ENCODE peak calls at places on chromosomes 2 and 18, in seven cellular contexts. C is A549, J is colonic mucosa, P is cardiac muscle cell, O is HFFc6, W is astrocyte of the spinal cord, A is epithelial cell of esophagus. S is an unnamed sample.

GRCh38 chr2:25331686-25332365 is 9.9 kb downstream of the DNMT3A start:
- DNase-seq in A (peak; percentile 40), W (no peak), O (no peak), J (no peak), P (no peak), C (no peak), S (no peak)

GRCh38 chr18:3960977-3961376 is 494.1 kb downstream of the DLGAP1 start:
- DNase-seq in A (no peak), C (no peak), P (no peak), W (no peak), J (no peak), O (no peak), S (no peak)

GRCh38 chr2:40434638-40435296 is 17.1 kb downstream of the SLC8A1 start:
- DNase-seq in C (peak; percentile 63), W (peak; percentile 91), J (no peak), A (peak; percentile 93), P (peak; percentile 95), O (peak; percentile 98), S (peak; percentile 96)

GRCh38 chr2:98459776-98460175 is 15.1 kb downstream of the INPP4A start:
- DNase-seq in O (no peak), A (no peak), C (no peak), J (no peak), W (peak; percentile 9), P (no peak), S (no peak)

GRCh38 chr2:29000481-29000880 is 19.4 kb downstream of the TOGARAM2 start:
- DNase-seq in O (no peak), J (peak; percentile 49), P (no peak), W (no peak), C (no peak), A (peak; percentile 53), S (no peak)

GRCh38 chr2:173159794-173160463 is 84.3 kb downstream of the MAP3K20 start:
- DNase-seq in C (peak; percentile 60), P (peak; percentile 99), A (peak; percentile 100), O (peak; percentile 94), J (peak; percentile 56), W (peak; percentile 96), S (peak; percentile 100)

GRCh38 chr18:702957-703659 is 9.3 kb downstream of the ENOSF1 start:
- DNase-seq in P (peak; percentile 74), J (peak; percentile 15), O (peak; percentile 91), A (peak; percentile 95), W (peak; percentile 81), C (no peak), S (peak; percentile 84)

GRCh38 chr2:216478151-216478550 is 20.5 kb upstream of the RPL37A start:
- DNase-seq in A (peak; percentile 89), O (peak; percentile 60), W (peak; percentile 87), C (no peak), J (no peak), P (peak; percentile 90), S (peak; percentile 92)

GRCh38 chr2:16051046-16051489 is 110.7 kb downstream of the MYCN start:
- DNase-seq in C (no peak), O (no peak), W (no peak), P (peak; percentile 3), A (no peak), J (no peak), S (no peak)

GRCh38 chr18:74316257-74317180 is 880 bp downstream of the C18orf63 start:
- DNase-seq in A (peak; percentile 52), P (peak; percentile 90), C (peak; percentile 5), J (no peak), W (peak; percentile 67), O (peak; percentile 86), S (peak; percentile 64)

GRCh38 chr18:63365909-63366269 is 1.1 kb downstream of the KDSR start:
- DNase-seq in A (no peak), O (no peak), C (peak; percentile 3), W (no peak), J (no peak), P (peak; percentile 24), S (peak; percentile 33)

DNA sequence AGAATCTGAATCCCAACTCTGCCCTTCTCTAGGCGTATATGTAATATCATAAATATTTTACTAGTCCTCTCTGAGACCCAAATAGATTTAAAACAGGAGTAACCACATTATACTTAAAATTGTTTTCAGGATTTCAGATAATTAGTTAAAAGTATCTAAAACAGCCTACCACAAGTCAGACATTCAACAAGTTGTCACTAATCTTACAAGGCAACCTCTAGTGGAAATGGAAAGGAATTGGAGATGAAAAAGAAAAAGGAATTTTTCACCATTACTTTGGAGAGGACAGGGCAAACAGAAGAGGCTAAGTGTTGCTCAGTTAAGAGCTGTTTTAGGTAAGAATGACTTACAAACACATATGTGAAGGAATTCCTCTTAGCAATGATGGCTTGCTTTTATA is 11.4 kb downstream of the CUL3 start:
- DNase-seq in P (no peak), J (no peak), C (no peak), O (no peak), A (no peak), W (no peak), S (no peak)
- TF ChIP-seq CTCF in P (no peak), J (no peak), C (no peak), O (no peak), A (no peak), W (no peak), S (no peak)

DNA sequence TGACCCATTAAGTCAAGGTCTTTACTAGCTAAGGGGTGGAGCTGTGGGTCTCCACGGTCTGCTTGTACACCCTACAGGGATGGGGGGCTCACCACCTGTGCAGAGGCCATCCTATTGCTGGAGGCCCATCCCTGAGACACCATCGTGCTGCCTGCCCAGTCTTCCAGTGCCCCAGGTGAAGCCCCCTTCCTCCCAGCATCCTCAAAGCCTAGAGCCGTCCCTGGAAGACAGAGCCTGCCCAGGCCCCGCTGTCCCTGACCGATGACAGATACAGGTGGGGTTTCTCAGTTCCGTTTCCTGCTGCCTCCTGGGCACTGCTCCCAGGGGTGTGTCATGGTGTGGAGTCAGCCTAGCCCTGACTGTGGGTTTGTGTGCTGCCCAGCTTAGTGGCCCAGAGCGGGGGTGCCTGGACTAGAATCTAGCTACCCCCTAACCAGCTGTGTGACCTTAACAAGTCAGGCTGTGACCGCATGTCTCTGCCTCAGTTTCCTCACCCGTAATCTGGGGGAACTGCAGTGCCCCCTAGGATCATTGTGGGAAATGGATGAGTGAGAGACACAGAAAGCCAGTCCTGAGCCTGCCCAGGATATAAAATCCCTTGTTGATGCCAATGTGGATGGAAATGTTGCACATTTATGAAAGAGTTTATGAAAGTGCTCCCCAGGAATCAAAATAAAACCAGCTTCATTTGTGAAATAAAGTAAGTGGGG is 2.0 kb downstream of the OTOS start:
- DNase-seq in P (no peak), O (no peak), C (no peak), A (peak; percentile 63), W (no peak), J (peak; percentile 30), S (no peak)
- TF ChIP-seq CTCF in P (no peak), O (peak; percentile 31), C (no peak), A (no peak), W (no peak), J (no peak), S (no peak)

GRCh38 chr2:60505240-60505639 is 48.2 kb downstream of the BCL11A start:
- DNase-seq in C (no peak), A (peak; percentile 89), P (no peak), J (no peak), O (no peak), W (no peak), S (no peak)
- TF ChIP-seq CTCF in C (no peak), A (peak; percentile 12), P (no peak), J (no peak), O (no peak), W (no peak), S (no peak)

DNA sequence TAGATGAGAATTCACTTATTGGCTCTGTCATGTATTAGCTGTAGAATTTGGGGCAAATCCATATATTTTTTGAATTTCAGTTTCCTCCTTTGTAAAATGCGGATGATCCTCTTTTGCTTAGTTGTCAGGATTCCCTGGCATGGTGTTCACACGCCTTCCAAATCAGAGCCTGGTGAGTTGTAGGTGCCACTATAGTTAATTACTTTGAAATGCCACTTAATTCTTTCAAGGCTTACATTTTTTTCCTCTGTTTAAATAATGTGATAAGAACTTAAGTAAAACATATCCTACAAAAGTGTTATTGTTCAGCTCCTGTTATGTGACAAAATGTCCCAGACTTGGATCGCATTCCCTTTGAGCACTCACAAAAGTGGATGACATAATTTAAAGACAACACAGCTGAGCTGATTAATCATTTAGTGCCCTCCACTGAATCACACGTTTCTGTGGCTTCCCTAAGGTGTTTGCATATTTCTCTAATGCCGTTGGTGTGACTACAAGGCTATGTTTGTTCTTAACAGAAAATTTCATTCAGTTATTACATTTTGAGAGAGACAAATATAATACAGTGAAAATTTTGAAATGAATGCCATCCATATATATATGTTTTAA is 471.2 kb upstream of the CHST9 start:
- DNase-seq in W (peak; percentile 66), C (no peak), O (no peak), A (peak; percentile 88), J (no peak), P (no peak), S (peak; percentile 39)
- TF ChIP-seq CTCF in W (no peak), C (no peak), O (no peak), A (no peak), J (no peak), P (no peak), S (no peak)